ENCODE peak calls at places on chromosome 13, in four cellular contexts. Q is NCI-H1092, L is T-helper 2 cell, O is NCI-H510A treated with DMSO at 0.1 percent for 48 hours. H is an unnamed sample.

GRCh38 chr13:46668302-46668720 is 115.3 kb downstream of the LRCH1 start:
- DNase-seq in Q (no peak), L (no peak), O (no peak), H (no peak)

GRCh38 chr13:68291595-68291994 is 1061.5 kb upstream of the PCDH9 start:
- DNase-seq in Q (no peak), L (no peak), O (no peak), H (no peak)

GRCh38 chr13:98142427-98143156 is at the start of gene FARP1:
- DNase-seq in Q (peak), L (no peak), O (peak), H (peak)

GRCh38 chr13:107205318-107206112 is 637.6 kb upstream of the ARGLU1 start:
- DNase-seq in Q (peak), L (peak), O (peak), H (peak)

GRCh38 chr13:75299913-75300862 is 181.8 kb downstream of the TBC1D4 start:
- DNase-seq in Q (no peak), L (no peak), O (no peak), H (no peak)

GRCh38 chr13:42762251-42762650 is 19.1 kb upstream of the FAM216B start:
- DNase-seq in Q (no peak), L (no peak), O (no peak), H (no peak)

GRCh38 chr13:55577082-55577846 is 1563.5 kb upstream of the PRR20A start:
- DNase-seq in Q (no peak), L (no peak), O (peak), H (no peak)

GRCh38 chr13:29161653-29162052 is 341.5 kb downstream of the MTUS2 start:
- DNase-seq in Q (no peak), L (no peak), O (no peak), H (no peak)

GRCh38 chr13:21684576-21684975 is 13.7 kb downstream of the FGF9 start:
- DNase-seq in Q (no peak), L (no peak), O (no peak), H (no peak)

GRCh38 chr13:70622785-70623184 is 514.5 kb upstream of the KLHL1 start:
- DNase-seq in Q (no peak), L (no peak), O (no peak), H (no peak)

GRCh38 chr13:104750377-104750776 is 1684.2 kb upstream of the SLC10A2 start:
- DNase-seq in Q (no peak), L (no peak), O (no peak), H (no peak)

GRCh38 chr13:80113714-80114454 is 227.0 kb downstream of the SPRY2 start:
- DNase-seq in Q (no peak), L (no peak), O (no peak), H (no peak)

GRCh38 chr13:93227906-93228801 is 1.5 kb downstream of the GPC6 start:
- DNase-seq in Q (peak), L (no peak), O (peak), H (peak)

GRCh38 chr13:33785384-33785783 is 32.6 kb upstream of the RFC3 start:
- DNase-seq in Q (no peak), L (no peak), O (peak), H (no peak)

GRCh38 chr13:40666905-40667621 is 622 bp upstream of the FOXO1 start:
- DNase-seq in Q (no peak), L (peak), O (no peak), H (peak)

GRCh38 chr13:59061621-59062020 is 1102.1 kb downstream of the DIAPH3 start:
- DNase-seq in Q (peak), L (no peak), O (no peak), H (no peak)

GRCh38 chr13:25732146-25732865 is 319.5 kb downstream of the SHISA2 start:
- DNase-seq in Q (no peak), L (no peak), O (peak), H (no peak)

GRCh38 chr13:66933994-66934393 is 296.1 kb downstream of the PCDH9 start:
- DNase-seq in Q (no peak), L (no peak), O (no peak), H (no peak)

GRCh38 chr13:110448230-110448629 is 113.3 kb downstream of the RAB20 start:
- DNase-seq in Q (no peak), L (no peak), O (no peak), H (no peak)

GRCh38 chr13:24127116-24127631 is 33.3 kb upstream of the SPATA13 start:
- DNase-seq in Q (no peak), L (no peak), O (peak), H (no peak)

GRCh38 chr13:103349664-103350063 is 283.4 kb upstream of the SLC10A2 start:
- DNase-seq in Q (peak), L (no peak), O (no peak), H (no peak)

GRCh38 chr13:76993021-76993420 is 1.1 kb downstream of the CLN5 start:
- DNase-seq in Q (no peak), L (no peak), O (no peak), H (no peak)

H was measured in NCI-H345.